ENCODE peak calls at places on chromosomes 5 and 9, in eight cellular contexts. N, I, V, G, M, W, A and F are unnamed samples.

GRCh38 chr9:112041536-112042243 is 133.4 kb downstream of the SUSD1 start:
- DNase-seq in W (no peak), N (no peak), M (peak), G (no peak), I (no peak), A (peak), V (peak), F (peak)

GRCh38 chr9:117720555-117720954 is 16.4 kb downstream of the TLR4 start:
- DNase-seq in M (no peak), I (no peak), V (no peak), W (no peak), N (no peak), G (no peak), A (peak), F (no peak)

GRCh38 chr5:120108586-120109254 is 355.4 kb upstream of the PRR16 start:
- DNase-seq in M (no peak), A (no peak), I (no peak), V (no peak), W (no peak), G (no peak), N (no peak), F (no peak)

GRCh38 chr9:100308965-100309564 is 43.7 kb downstream of the TEX10 start:
- DNase-seq in I (no peak), M (peak), N (no peak), A (no peak), G (no peak), V (no peak), W (no peak), F (no peak)

GRCh38 chr5:120734033-120734432 is 269.9 kb downstream of the PRR16 start:
- DNase-seq in V (peak), I (no peak), G (no peak), W (no peak), A (no peak), N (no peak), M (peak), F (no peak)

GRCh38 chr5:149904977-149905376 is 39.6 kb downstream of the PDE6A start:
- DNase-seq in N (no peak), W (no peak), A (no peak), M (no peak), V (no peak), G (no peak), I (no peak), F (no peak)

GRCh38 chr9:134366223-134367031 is 40.2 kb downstream of the RXRA start:
- DNase-seq in A (peak), V (no peak), N (no peak), M (peak), G (no peak), I (no peak), W (no peak), F (peak)

GRCh38 chr5:134132372-134133212 is 18.1 kb downstream of the TCF7 start:
- DNase-seq in G (peak), W (peak), M (no peak), V (peak), N (peak), I (peak), A (no peak), F (no peak)

GRCh38 chr9:14323083-14323968 is 9.4 kb upstream of the NFIB start:
- DNase-seq in V (no peak), N (no peak), M (no peak), G (no peak), A (no peak), I (no peak), W (no peak), F (no peak)

GRCh38 chr9:93456504-93456903 is 3.1 kb upstream of the FAM120AOS start:
- DNase-seq in G (no peak), I (no peak), N (no peak), A (no peak), M (no peak), W (no peak), V (no peak), F (no peak)

GRCh38 chr5:61910771-61911170 is 395.2 kb upstream of the KIF2A start:
- DNase-seq in W (no peak), G (no peak), N (no peak), I (no peak), V (no peak), A (no peak), M (no peak), F (no peak)